ENCODE peak calls at places on chromosomes 4 and X, in five cellular contexts. R is H1, W is K562, P is GM12878, A is HepG2. Z is an unnamed sample.

GRCh38 chr4:95949136-95949765 is 109.4 kb downstream of the PDHA2 start:
- DNase-seq in W (no peak), A (no peak), P (no peak), R (no peak), Z (no peak)

GRCh38 chr4:38752393-38752961 is 30.3 kb downstream of the TLR10 start:
- DNase-seq in P (peak), W (no peak), R (no peak), A (no peak), Z (no peak)

GRCh38 chr4:149754526-149754925 is 61.1 kb downstream of the IQCM start:
- DNase-seq in R (no peak), W (no peak), A (no peak), P (no peak), Z (no peak)

GRCh38 chr4:89411539-89411938 is 103.9 kb upstream of the GPRIN3 start:
- DNase-seq in A (no peak), W (no peak), R (no peak), P (no peak), Z (no peak)

GRCh38 chrX:115679460-115679859 is 118.5 kb downstream of the PLS3 start:
- DNase-seq in A (peak), P (no peak), R (no peak), W (peak), Z (no peak)

GRCh38 chr4:113849771-113850170 is 88.2 kb upstream of the CAMK2D start:
- DNase-seq in W (no peak), R (no peak), P (no peak), A (no peak), Z (no peak)

GRCh38 chr4:12723849-12724447 is 760.2 kb downstream of the RAB28 start:
- DNase-seq in P (no peak), R (no peak), A (no peak), W (no peak), Z (peak)

GRCh38 chr4:119550857-119551532 is 77.6 kb downstream of the PDE5A start:
- DNase-seq in R (no peak), P (no peak), A (no peak), W (no peak), Z (peak)

GRCh38 chr4:85402371-85402770 is 72.6 kb upstream of the ARHGAP24 start:
- DNase-seq in W (no peak), R (no peak), P (no peak), A (no peak), Z (no peak)

GRCh38 chrX:107440187-107440586 is 9.3 kb upstream of the FRMPD3 start:
- DNase-seq in W (no peak), P (no peak), A (no peak), R (no peak), Z (no peak)

GRCh38 chr4:107283587-107284559 is 247.8 kb upstream of the DKK2 start:
- DNase-seq in R (no peak), P (no peak), A (no peak), W (no peak), Z (no peak)

GRCh38 chrX:17968367-17968766 is 107.3 kb upstream of the RAI2 start:
- DNase-seq in A (no peak), R (no peak), W (peak), P (no peak), Z (no peak)

GRCh38 chr4:108135549-108136209 is 33.1 kb downstream of the LEF1 start:
- DNase-seq in P (no peak), A (no peak), R (peak), W (peak), Z (peak)

GRCh38 chr4:123587983-123588494 is 191.4 kb downstream of the SPRY1 start:
- DNase-seq in W (peak), P (no peak), R (no peak), A (peak), Z (no peak)

GRCh38 chrX:1468250-1468772 is 15.6 kb upstream of the ASMTL start:
- DNase-seq in P (peak), W (no peak), A (no peak), R (peak), Z (no peak)

GRCh38 chrX:19446397-19446796 is 68.9 kb downstream of the MAP3K15 start:
- DNase-seq in A (no peak), P (no peak), R (no peak), W (no peak), Z (no peak)

GRCh38 chr4:1600811-1601532 is 83.1 kb downstream of the FAM53A start:
- DNase-seq in W (no peak), A (no peak), R (no peak), P (no peak), Z (no peak)

GRCh38 chrX:45022144-45022543 is 149.2 kb downstream of the KDM6A start:
- DNase-seq in W (peak), A (peak), R (no peak), P (no peak), Z (no peak)

GRCh38 chrX:101668143-101668542 is 8.5 kb upstream of the ARMCX2 start:
- DNase-seq in W (no peak), R (no peak), P (no peak), A (no peak), Z (no peak)

GRCh38 chr4:20464381-20464780 is 212.7 kb downstream of the SLIT2 start:
- DNase-seq in P (no peak), W (no peak), R (no peak), A (no peak), Z (no peak)

GRCh38 chrX:28312259-28312658 is 275.0 kb upstream of the IL1RAPL1 start:
- DNase-seq in R (no peak), P (no peak), A (no peak), W (no peak), Z (no peak)

GRCh38 chr4:73662709-73663546 is 42.7 kb upstream of the RASSF6 start:
- DNase-seq in W (peak), R (no peak), A (no peak), P (no peak), Z (no peak)

GRCh38 chr4:74032064-74032463 is 6.4 kb downstream of the CXCL3 start:
- DNase-seq in A (no peak), P (no peak), W (no peak), R (no peak), Z (no peak)

GRCh38 chr4:337932-338758 is 531 bp downstream of the ZNF141 start:
- DNase-seq in W (no peak), R (peak), A (no peak), P (no peak), Z (peak)

GRCh38 chr4:6126971-6127745 is 73.2 kb downstream of the JAKMIP1 start:
- DNase-seq in R (no peak), A (no peak), W (no peak), P (no peak), Z (no peak)

GRCh38 chrX:7054219-7055206 is 93.0 kb upstream of the STS start:
- DNase-seq in W (no peak), P (no peak), R (no peak), A (no peak), Z (no peak)

GRCh38 chrX:57516491-57516890 is 75.3 kb upstream of the ZXDB start:
- DNase-seq in A (no peak), P (no peak), W (no peak), R (no peak), Z (no peak)

DNA sequence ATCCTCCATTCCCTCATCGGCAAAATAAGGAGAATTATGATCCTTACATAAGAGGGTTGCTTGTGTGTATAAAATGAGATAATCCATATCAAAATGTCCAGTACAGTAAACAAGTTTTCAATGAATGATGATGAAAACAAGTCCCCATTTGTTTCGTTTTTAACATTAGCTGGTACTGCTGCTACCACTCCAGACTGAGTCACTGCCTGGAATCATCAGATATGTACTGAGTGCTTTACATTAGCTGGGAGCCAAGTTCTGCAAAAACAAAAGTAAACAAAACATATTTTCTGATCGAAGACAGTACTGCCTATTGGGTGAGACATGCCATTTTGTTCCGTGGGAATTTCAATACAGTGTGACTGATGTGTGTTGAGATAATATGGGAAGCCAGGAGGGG is 123.2 kb upstream of the IGFBP7 start:
- DNase-seq in P (no peak), R (no peak), W (no peak), A (no peak), Z (no peak)
- TF ChIP-seq ATF2 in P (no peak), R (no peak), W (no peak), A (no peak), Z (no peak)

DNA sequence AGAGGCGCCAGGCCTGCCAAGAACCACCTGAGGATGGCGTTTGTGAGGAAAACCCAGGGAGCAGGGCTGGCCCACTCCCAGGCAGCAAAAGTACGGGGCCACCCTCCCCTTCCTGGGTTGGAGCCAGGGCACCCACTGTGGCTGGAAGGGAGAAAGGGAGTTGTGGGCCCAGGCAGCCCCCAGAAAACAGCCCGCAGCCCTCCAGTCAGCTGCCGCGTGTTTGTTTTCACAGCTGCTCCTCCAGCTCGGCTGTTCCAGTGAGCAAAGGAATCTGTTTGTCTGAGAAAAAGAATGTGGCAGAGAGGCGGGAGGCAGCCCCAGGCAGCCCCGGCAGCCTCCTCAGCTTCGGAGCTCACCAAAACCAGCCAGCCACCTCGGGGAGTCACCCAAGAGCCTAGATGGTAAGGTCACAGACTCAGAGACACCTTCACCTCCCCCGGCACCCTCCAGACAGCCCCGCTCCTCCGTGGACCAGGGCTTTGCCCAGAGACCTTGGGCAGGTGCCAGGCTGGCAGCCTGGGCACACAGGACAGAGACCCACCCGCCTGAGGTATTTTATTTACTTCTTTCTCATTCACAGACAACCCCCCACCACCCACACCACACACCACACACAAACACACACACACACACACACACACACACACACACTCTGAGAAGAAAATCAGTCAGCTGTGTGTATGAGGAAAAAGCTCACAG is 338.1 kb downstream of the BCOR start:
- DNase-seq in R (no peak), A (no peak), P (no peak), W (no peak), Z (peak)
- TF ChIP-seq ATF2 in R (no peak), A (no peak), P (no peak), W (no peak), Z (no peak)

GRCh38 chr4:182351485-182351884 is 108.3 kb downstream of the TENM3 start:
- DNase-seq in R (no peak), A (no peak), W (no peak), P (no peak), Z (no peak)

GRCh38 chr4:182354106-182354505 is 110.9 kb downstream of the TENM3 start:
- DNase-seq in A (no peak), W (no peak), P (no peak), R (no peak), Z (no peak)

GRCh38 chr4:182348947-182349346 is 105.7 kb downstream of the TENM3 start:
- DNase-seq in A (no peak), W (no peak), R (no peak), P (no peak), Z (no peak)

DNA sequence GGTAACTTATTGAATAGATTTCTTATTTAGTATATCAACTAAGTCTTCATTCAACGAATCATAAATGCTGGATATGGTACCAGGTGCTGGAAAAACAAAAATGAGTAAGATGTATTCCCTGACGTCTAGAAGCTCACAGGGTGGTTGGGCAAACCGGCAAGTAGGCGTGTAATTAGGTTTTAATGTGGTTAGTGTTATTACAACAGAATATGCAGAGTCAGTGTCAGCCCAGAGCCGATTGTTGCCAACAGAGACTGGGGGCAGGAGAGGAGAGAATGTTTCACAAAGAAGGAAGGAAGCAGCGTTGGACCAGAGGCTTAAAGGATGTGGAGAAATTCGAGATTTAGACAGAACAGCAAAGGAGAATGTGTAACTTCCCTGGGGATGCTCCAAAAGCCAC is 111.7 kb downstream of the TENM3 start:
- DNase-seq in A (no peak), P (no peak), W (no peak), R (no peak), Z (no peak)
- TF ChIP-seq ATF2 in A (no peak), P (no peak), W (no peak), R (no peak), Z (no peak)

GRCh38 chr4:81627617-81628016 is 155.9 kb upstream of the RASGEF1B start:
- DNase-seq in P (no peak), A (peak), R (no peak), W (no peak), Z (no peak)
- TF ChIP-seq ATF2 in P (no peak), A (no peak), R (no peak), W (no peak), Z (no peak)

GRCh38 chrX:109842611-109843010 is 109.6 kb upstream of the ACSL4 start:
- DNase-seq in A (no peak), W (no peak), P (no peak), R (no peak), Z (no peak)

GRCh38 chrX:109839694-109840358 is 106.8 kb upstream of the ACSL4 start:
- DNase-seq in W (peak), P (no peak), R (peak), A (no peak), Z (peak)

GRCh38 chrX:109841257-109841656 is 108.2 kb upstream of the ACSL4 start:
- DNase-seq in W (no peak), P (no peak), R (no peak), A (no peak), Z (no peak)

GRCh38 chrX:109841869-109842579 is 109.0 kb upstream of the ACSL4 start:
- DNase-seq in A (no peak), W (peak), R (no peak), P (no peak), Z (no peak)

DNA sequence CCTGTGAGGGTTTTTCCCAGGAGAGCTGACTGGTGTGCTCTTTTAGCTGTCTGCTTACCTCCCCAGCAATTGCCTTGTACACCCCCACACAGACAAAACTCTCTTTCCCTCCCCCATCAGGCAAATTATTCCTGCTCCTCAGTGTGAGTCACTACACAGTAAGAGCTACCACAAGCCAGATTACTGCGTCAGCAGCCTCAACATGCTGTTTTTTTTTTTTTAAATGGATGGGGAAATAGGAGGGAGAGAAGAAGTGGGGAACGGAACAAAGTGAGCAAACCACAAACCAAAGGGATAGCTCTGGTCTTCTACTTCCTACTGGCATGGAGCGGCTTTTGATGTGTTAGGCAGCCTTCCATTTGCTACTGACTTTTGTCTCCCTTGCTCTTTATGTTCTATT is 107.5 kb upstream of the ACSL4 start:
- DNase-seq in W (peak), A (peak), R (no peak), P (no peak), Z (no peak)
- TF ChIP-seq ATF2 in W (no peak), A (no peak), R (no peak), P (no peak), Z (no peak)

GRCh38 chr4:54840992-54841768 is 183.4 kb downstream of the KIT start:
- DNase-seq in R (no peak), W (peak), P (no peak), A (no peak), Z (no peak)
- TF ChIP-seq ATF2 in R (no peak), W (no peak), P (no peak), A (no peak), Z (no peak)

DNA sequence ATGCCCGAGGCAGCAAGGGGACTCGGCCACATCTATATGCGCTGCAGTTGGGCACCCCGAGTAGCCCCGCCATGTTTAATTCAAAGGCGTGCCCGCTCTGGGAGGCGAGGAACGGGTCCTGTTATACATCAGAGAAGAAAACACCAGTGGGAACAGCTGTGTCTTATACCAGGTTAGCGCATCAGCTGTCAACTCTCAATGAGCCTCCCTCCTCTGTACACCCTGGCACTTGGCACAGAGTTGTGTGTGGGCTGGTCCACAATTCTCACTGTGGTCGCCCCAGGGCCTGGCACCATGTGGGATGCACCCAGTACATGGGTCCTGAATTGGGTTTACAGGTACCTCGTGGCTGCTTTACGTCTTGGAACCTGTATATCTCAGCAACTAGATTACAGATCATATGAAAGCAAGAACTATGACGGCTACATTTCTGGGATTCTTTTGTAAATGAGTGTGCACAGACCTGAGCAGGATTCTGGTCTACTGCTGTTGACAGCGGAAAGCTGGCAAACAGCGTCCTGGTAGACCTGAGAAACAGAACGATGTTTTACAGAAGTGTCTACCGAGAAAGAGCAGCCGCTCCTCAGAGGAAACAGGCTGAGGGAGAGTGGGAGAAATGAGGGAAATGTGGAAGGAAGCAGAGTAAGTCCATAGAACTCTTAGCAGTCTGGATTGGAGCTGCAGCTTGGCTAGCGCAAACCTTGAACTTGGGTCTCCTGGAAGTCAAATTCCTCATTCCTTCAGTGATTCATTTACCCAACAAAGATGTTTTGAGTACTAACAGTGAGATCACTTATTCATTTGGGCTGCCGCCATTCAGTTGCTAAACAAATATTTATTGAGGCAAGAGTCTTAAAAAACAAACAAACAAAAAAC is 51.7 kb downstream of the SEL1L3 start:
- DNase-seq in A (peak), W (no peak), P (no peak), R (no peak), Z (no peak)
- TF ChIP-seq ATF2 in A (no peak), W (no peak), P (no peak), R (no peak), Z (no peak)

Z was measured in WTC11.